ENCODE peak calls at places on chromosomes 13 and 19, in four cellular contexts. N is naive thymus-derived CD4-positive, alpha-beta T cell; X is H54; M is lung microvascular endothelial cell. F is an unnamed sample.

GRCh38 chr19:10361569-10362011 is 18.8 kb downstream of the TYK2 start:
- DNase-seq in M (no peak), N (no peak), X (no peak), F (no peak)

GRCh38 chr13:101190976-101191375 is 225.3 kb downstream of the NALCN start:
- DNase-seq in X (no peak), M (no peak), N (no peak), F (no peak)

GRCh38 chr13:75871059-75871458 is 234.9 kb downstream of the LMO7 start:
- DNase-seq in N (no peak), M (no peak), X (no peak), F (no peak)

GRCh38 chr13:98143601-98144500 is 957 bp downstream of the FARP1 start:
- DNase-seq in M (peak; percentile 33), X (peak; percentile 50), N (no peak), F (no peak)

GRCh38 chr19:4369109-4369887 is 25.9 kb downstream of the MPND start:
- DNase-seq in N (peak; percentile 63), X (no peak), M (peak; percentile 73), F (no peak)

GRCh38 chr13:110575322-110576069 is 14.0 kb upstream of the RAB20 start:
- DNase-seq in M (no peak), X (peak; percentile 59), N (no peak), F (no peak)

GRCh38 chr13:28761586-28761985 is 42.8 kb upstream of the SLC46A3 start:
- DNase-seq in N (no peak), M (no peak), X (no peak), F (no peak)

GRCh38 chr13:33014291-33014690 is 1.9 kb upstream of the KL start:
- DNase-seq in N (no peak), X (no peak), M (no peak), F (no peak)

GRCh38 chr13:57823704-57824103 is 192.2 kb downstream of the PCDH17 start:
- DNase-seq in N (no peak), X (no peak), M (no peak), F (no peak)

GRCh38 chr13:73201601-73202000 is 142.8 kb downstream of the KLF5 start:
- DNase-seq in M (no peak), N (no peak), X (no peak), F (no peak)

GRCh38 chr19:38988632-38989031 is 13.1 kb upstream of the FBXO17 start:
- DNase-seq in N (no peak), M (no peak), X (no peak), F (no peak)

GRCh38 chr19:39746836-39747529 is 9.2 kb upstream of the CLC start:
- DNase-seq in N (no peak), M (no peak), X (no peak), F (no peak)

GRCh38 chr13:47114030-47114429 is 217.2 kb upstream of the HTR2A start:
- DNase-seq in N (no peak), X (no peak), M (no peak), F (no peak)

F was measured in type B pancreatic cell.